ENCODE peak calls at places on chromosome 21, in seven cellular contexts. F, Q, R, L, J, O and W are unnamed samples.

GRCh38 chr21:42107177-42107880 is 36.2 kb downstream of the UMODL1 start:
- DNase-seq in F (no peak), Q (peak; percentile 52), R (no peak), L (no peak), J (no peak), O (no peak), W (no peak)

GRCh38 chr21:37017951-37018679 is 11.6 kb downstream of the RIPPLY3 start:
- DNase-seq in F (no peak), Q (no peak), R (no peak), L (no peak), J (no peak), O (no peak), W (no peak)

GRCh38 chr21:30251781-30252180 is 31.0 kb downstream of the KRTAP24-1 start:
- DNase-seq in F (no peak), Q (no peak), R (no peak), L (no peak), J (no peak), O (no peak), W (no peak)

GRCh38 chr21:39788383-39788782 is 43.4 kb downstream of the IGSF5 start:
- DNase-seq in F (peak; percentile 83), Q (peak; percentile 82), R (peak; percentile 14), L (peak; percentile 84), J (peak; percentile 77), O (peak; percentile 91), W (peak; percentile 90)

GRCh38 chr21:43193651-43194302 is 25.0 kb downstream of the CRYAA start:
- DNase-seq in F (peak; percentile 67), Q (no peak), R (peak; percentile 42), L (no peak), J (no peak), O (peak; percentile 85), W (no peak)

GRCh38 chr21:35738342-35738961 is 321.9 kb downstream of the SETD4 start:
- DNase-seq in F (no peak), Q (no peak), R (no peak), L (peak; percentile 44), J (no peak), O (peak; percentile 70), W (no peak)

GRCh38 chr21:46532080-46532479 is 72.8 kb downstream of the S100B start:
- DNase-seq in F (no peak), Q (no peak), R (no peak), L (no peak), J (no peak), O (no peak), W (no peak)

GRCh38 chr21:37536616-37537278 is 170.2 kb downstream of the DYRK1A start:
- DNase-seq in F (no peak), Q (no peak), R (no peak), L (no peak), J (no peak), O (no peak), W (no peak)

GRCh38 chr21:44331650-44332306 is 7.4 kb downstream of the CFAP410 start:
- DNase-seq in F (no peak), Q (no peak), R (peak; percentile 17), L (no peak), J (no peak), O (no peak), W (no peak)

GRCh38 chr21:22164912-22165311 is 1166.7 kb downstream of the NCAM2 start:
- DNase-seq in F (no peak), Q (no peak), R (no peak), L (no peak), J (no peak), O (no peak), W (no peak)

GRCh38 chr21:45340515-45340914 is 52.8 kb upstream of the POFUT2 start:
- DNase-seq in F (no peak), Q (no peak), R (no peak), L (no peak), J (no peak), O (no peak), W (no peak)

GRCh38 chr21:17491716-17492414 is 21.0 kb upstream of the CXADR start:
- DNase-seq in F (no peak), Q (no peak), R (peak; percentile 90), L (no peak), J (no peak), O (peak; percentile 78), W (no peak)